ENCODE peak calls at places on chromosomes 11 and 22, in eight cellular contexts. N is pancreas; W is fibroblast of the conjunctiva; Q is ELF-1; X is GDM1; E is mesenchymal stem cell; R is stimulated activated CD8-positive, alpha-beta memory T cell treated with anti-CD3 and anti-CD28 coated beads, Interleukin-15, amount 100 ng/mL, for 1 hour; G is EL. O is an unnamed sample.

GRCh38 chr22:42934338-42934737 is 77.3 kb upstream of the ARFGAP3 start:
- DNase-seq in N (no peak), X (no peak), G (no peak), E (no peak), Q (no peak), W (no peak), R (no peak), O (no peak)

GRCh38 chr11:28343304-28344233 is 235.4 kb downstream of the METTL15 start:
- DNase-seq in Q (peak), N (no peak), X (peak), E (peak), W (peak), R (no peak), G (peak), O (no peak)

GRCh38 chr11:86570020-86570419 is 102.4 kb downstream of the ME3 start:
- DNase-seq in X (no peak), G (no peak), E (no peak), W (no peak), N (no peak), Q (no peak), R (no peak), O (no peak)

GRCh38 chr11:32960553-32961164 is 55.0 kb upstream of the DEPDC7 start:
- DNase-seq in N (no peak), X (no peak), R (no peak), G (peak), E (peak), Q (no peak), W (peak), O (no peak)

GRCh38 chr11:65720237-65720934 is at the start of gene RNASEH2C:
- DNase-seq in Q (peak), W (peak), N (peak), G (peak), X (peak), R (peak), E (peak), O (peak)

GRCh38 chr22:28817919-28818859 is 17.8 kb upstream of the XBP1 start:
- DNase-seq in Q (peak), G (no peak), X (no peak), R (no peak), N (peak), E (no peak), W (no peak), O (no peak)

GRCh38 chr22:38028344-38029130 is 28.7 kb upstream of the PICK1 start:
- DNase-seq in X (no peak), Q (no peak), E (no peak), R (no peak), N (no peak), G (no peak), W (no peak), O (no peak)

GRCh38 chr22:44968736-44969135 is 41.1 kb downstream of the PHF21B start:
- DNase-seq in N (no peak), W (no peak), E (no peak), R (no peak), Q (peak), G (no peak), X (no peak), O (no peak)

GRCh38 chr11:57641011-57641410 is 8.7 kb downstream of the YPEL4 start:
- DNase-seq in X (no peak), Q (peak), R (no peak), W (no peak), N (no peak), G (no peak), E (peak), O (no peak)

GRCh38 chr11:133029096-133029495 is 503.2 kb downstream of the OPCML start:
- DNase-seq in G (no peak), W (no peak), N (no peak), R (no peak), Q (no peak), E (no peak), X (no peak), O (no peak)

GRCh38 chr22:37679670-37680069 is 4.2 kb downstream of the LGALS1 start:
- DNase-seq in G (no peak), R (no peak), Q (no peak), N (no peak), E (no peak), X (no peak), W (no peak), O (no peak)